ENCODE peak calls at places on chromosomes 16 and 17, in six cellular contexts. A is COLO829, M is H9, D is RWPE1, Q is NCI-H748 treated with DMSO at 0.1 percent for 48 hours, L is fibroblast of pulmonary artery. V is an unnamed sample.

GRCh38 chr17:61161615-61162134 is 238.0 kb upstream of the TBX2 start:
- DNase-seq in D (no peak), L (no peak), M (no peak), Q (no peak), A (no peak), V (no peak)

GRCh38 chr17:79463421-79464309 is 147.2 kb downstream of the RBFOX3 start:
- DNase-seq in A (no peak), L (no peak), Q (no peak), M (no peak), D (no peak), V (no peak)

GRCh38 chr17:37056622-37057021 is 107.9 kb downstream of the AATF start:
- DNase-seq in M (no peak), Q (no peak), L (no peak), D (no peak), A (no peak), V (no peak)

GRCh38 chr17:48095611-48096010 is 5.7 kb downstream of the CBX1 start:
- DNase-seq in D (no peak), Q (no peak), L (no peak), M (no peak), A (no peak), V (no peak)

GRCh38 chr17:21357696-21358095 is 18.5 kb upstream of the KCNJ12 start:
- DNase-seq in Q (no peak), A (no peak), D (no peak), M (no peak), L (no peak), V (no peak)

GRCh38 chr16:30948087-30948955 is 547 bp upstream of the ORAI3 start:
- DNase-seq in D (peak), M (peak), A (peak), Q (peak), L (peak), V (peak)

GRCh38 chr17:63973247-63973646 is 529 bp upstream of the SCN4A start:
- DNase-seq in M (no peak), D (no peak), A (no peak), L (no peak), Q (no peak), V (no peak)

GRCh38 chr16:69057400-69058378 is 47.8 kb upstream of the HAS3 start:
- DNase-seq in D (peak), A (no peak), Q (no peak), M (no peak), L (peak), V (peak)

GRCh38 chr16:72976747-72977064 is 71.2 kb downstream of the ZFHX3 start:
- DNase-seq in L (no peak), Q (no peak), D (no peak), M (no peak), A (no peak), V (no peak)

GRCh38 chr16:47565454-47565853 is 104.3 kb downstream of the PHKB start:
- DNase-seq in A (no peak), D (peak), Q (no peak), M (no peak), L (peak), V (peak)

GRCh38 chr17:2137342-2138098 is 82.6 kb downstream of the HIC1 start:
- DNase-seq in A (no peak), D (peak), L (peak), M (peak), Q (no peak), V (peak)

GRCh38 chr16:56193951-56194726 is 2.9 kb downstream of the GNAO1 start:
- DNase-seq in Q (peak), A (peak), M (peak), L (peak), D (peak), V (peak)

GRCh38 chr16:87421369-87421912 is 29.3 kb downstream of the MAP1LC3B start:
- DNase-seq in A (no peak), M (no peak), D (no peak), Q (no peak), L (no peak), V (no peak)

GRCh38 chr16:47072158-47072557 is 71.6 kb downstream of the NETO2 start:
- DNase-seq in D (no peak), M (no peak), L (no peak), Q (no peak), A (no peak), V (no peak)

GRCh38 chr16:86520317-86521210 is 10.2 kb downstream of the FOXF1 start:
- DNase-seq in A (no peak), L (no peak), D (no peak), Q (no peak), M (no peak), V (no peak)

GRCh38 chr16:89090182-89090630 is 3.4 kb upstream of the ACSF3 start:
- DNase-seq in L (no peak), D (no peak), M (no peak), Q (no peak), A (no peak), V (no peak)

GRCh38 chr17:57102122-57102521 is 17.1 kb downstream of the AKAP1 start:
- DNase-seq in L (no peak), D (no peak), A (no peak), M (no peak), Q (no peak), V (no peak)

GRCh38 chr17:75822119-75822799 is 21.9 kb downstream of the UNC13D start:
- DNase-seq in A (no peak), Q (no peak), L (no peak), D (no peak), M (peak), V (no peak)

GRCh38 chr17:38851434-38851833 is 2.1 kb downstream of the RPL23 start:
- DNase-seq in L (no peak), D (no peak), A (no peak), Q (no peak), M (no peak), V (no peak)

GRCh38 chr17:245020-245419 is 63.6 kb upstream of the DOC2B start:
- DNase-seq in M (no peak), D (no peak), L (no peak), A (no peak), Q (no peak), V (no peak)

GRCh38 chr17:1997587-1998425 is 27.3 kb downstream of the RTN4RL1 start:
- DNase-seq in L (no peak), D (no peak), M (peak), A (no peak), Q (peak), V (no peak)

GRCh38 chr16:82657786-82658185 is 31.0 kb downstream of the CDH13 start:
- DNase-seq in D (no peak), A (no peak), M (no peak), Q (no peak), L (no peak), V (peak)

GRCh38 chr16:20611350-20611902 is 35.3 kb upstream of the ACSM2B start:
- DNase-seq in M (no peak), L (no peak), Q (no peak), A (no peak), D (no peak), V (no peak)

GRCh38 chr17:80253631-80254395 is 6.8 kb upstream of the RNF213 start:
- DNase-seq in L (no peak), D (no peak), M (no peak), A (no peak), Q (no peak), V (no peak)

GRCh38 chr16:57128787-57129389 is 36.5 kb downstream of the CPNE2 start:
- DNase-seq in M (no peak), L (no peak), A (no peak), D (no peak), Q (no peak), V (no peak)

GRCh38 chr16:86078121-86078600 is 179.2 kb downstream of the IRF8 start:
- DNase-seq in A (no peak), L (no peak), D (no peak), Q (no peak), M (peak), V (no peak)

GRCh38 chr17:17018612-17019429 is 23.4 kb upstream of the MPRIP start:
- DNase-seq in M (peak), Q (no peak), L (no peak), D (peak), A (no peak), V (no peak)

GRCh38 chr16:8026450-8026849 is 563.9 kb downstream of the TMEM114 start:
- DNase-seq in A (no peak), Q (no peak), D (no peak), M (peak), L (no peak), V (no peak)

GRCh38 chr16:75065149-75065807 is 51.3 kb downstream of the LDHD start:
- DNase-seq in A (no peak), L (no peak), M (no peak), Q (no peak), D (no peak), V (no peak)

GRCh38 chr16:70457446-70457845 is 3.1 kb downstream of the FCSK start:
- DNase-seq in M (no peak), A (no peak), D (no peak), L (no peak), Q (no peak), V (no peak)